ENCODE peak calls at places on chromosomes 7 and 10, in four cellular contexts. Z is HCT116; W is kidney; R is CD8-positive, alpha-beta T cell. U is an unnamed sample.

GRCh38 chr7:78194609-78195008 is 396.0 kb downstream of the PHTF2 start:
- DNase-seq in Z (no peak), W (no peak), R (no peak), U (no peak)

GRCh38 chr7:54904130-54904529 is 114.7 kb upstream of the EGFR start:
- DNase-seq in Z (no peak), W (no peak), R (no peak), U (no peak)

GRCh38 chr10:129935861-129936140 is 28.3 kb downstream of the EBF3 start:
- DNase-seq in Z (no peak), W (no peak), R (no peak), U (no peak)

GRCh38 chr10:29811751-29812427 is 177.1 kb upstream of the SVIL start:
- DNase-seq in Z (no peak), W (no peak), R (no peak), U (peak)

GRCh38 chr10:77082601-77083252 is 554.9 kb downstream of the KCNMA1 start:
- DNase-seq in Z (no peak), W (no peak), R (no peak), U (no peak)

GRCh38 chr7:84701524-84702306 is 485.1 kb downstream of the SEMA3D start:
- DNase-seq in Z (peak), W (no peak), R (no peak), U (no peak)

GRCh38 chr7:112173214-112173905 is 32.8 kb downstream of the DOCK4 start:
- DNase-seq in Z (no peak), W (no peak), R (no peak), U (no peak)

GRCh38 chr7:72925546-72926120 is 738 bp downstream of the POM121 start:
- DNase-seq in Z (no peak), W (no peak), R (no peak), U (peak)

GRCh38 chr7:151782598-151783448 is 94.1 kb downstream of the PRKAG2 start:
- DNase-seq in Z (peak), W (peak), R (peak), U (no peak)

GRCh38 chr10:3807928-3808496 is 23.0 kb upstream of the KLF6 start:
- DNase-seq in Z (no peak), W (peak), R (no peak), U (no peak)

GRCh38 chr7:30470783-30471182 is 7.8 kb downstream of the NOD1 start:
- DNase-seq in Z (no peak), W (no peak), R (no peak), U (no peak)

GRCh38 chr10:45586028-45586824 is 86.3 kb downstream of the ZFAND4 start:
- DNase-seq in Z (no peak), W (no peak), R (no peak), U (no peak)

GRCh38 chr10:43068781-43069515 is 7.9 kb upstream of the RET start:
- DNase-seq in Z (no peak), W (peak), R (no peak), U (no peak)

GRCh38 chr10:100579261-100579660 is 43.5 kb downstream of the HIF1AN start:
- DNase-seq in Z (no peak), W (no peak), R (no peak), U (no peak)

GRCh38 chr10:127338391-127339108 is 142.2 kb upstream of the INSYN2A start:
- DNase-seq in Z (no peak), W (no peak), R (no peak), U (no peak)

GRCh38 chr7:151795168-151795754 is 81.7 kb downstream of the PRKAG2 start:
- DNase-seq in Z (no peak), W (peak), R (peak), U (peak)

DNA sequence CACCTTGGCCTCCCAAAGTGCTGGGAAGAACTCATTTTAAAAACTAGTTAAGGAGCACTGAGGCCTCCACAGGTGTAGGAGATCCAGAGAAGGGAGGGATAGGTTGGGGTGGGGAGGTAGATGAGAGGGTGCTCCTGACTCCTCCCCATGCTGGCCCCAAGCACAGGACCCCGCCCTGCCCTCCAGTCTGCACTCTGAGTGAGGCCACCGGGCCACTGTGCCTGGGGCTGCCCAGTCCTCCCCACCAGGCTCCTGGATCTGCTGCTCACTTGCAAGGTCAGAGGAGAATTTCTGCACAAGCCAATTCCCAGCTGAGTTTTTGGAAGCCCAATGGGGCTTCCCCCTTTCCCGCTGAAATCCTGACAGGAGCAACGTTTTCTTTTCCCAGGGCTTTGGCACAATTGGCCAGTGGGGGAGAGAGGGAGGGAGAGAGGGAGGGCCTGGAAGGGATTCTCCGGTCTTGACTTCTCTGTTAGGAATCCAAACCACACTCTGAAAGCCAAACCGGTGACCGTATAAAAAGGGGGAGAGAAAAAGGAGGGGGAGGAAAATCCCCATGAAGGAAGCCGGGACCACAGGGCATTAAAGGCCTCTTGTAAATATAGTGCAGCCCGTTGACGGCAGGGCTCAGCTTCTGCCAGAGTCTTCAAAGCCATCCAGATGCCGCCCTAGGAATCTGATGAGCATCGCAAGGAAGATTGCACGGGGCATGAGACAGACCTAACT is 116.2 kb downstream of the SH3PXD2A start:
- DNase-seq in Z (no peak), W (no peak), R (no peak), U (no peak)
- H3K4me3 ChIP-seq in Z (no peak), W (no peak), R (no peak), U (no peak)

GRCh38 chr10:96304241-96304640 is at the start of gene DNTT:
- DNase-seq in Z (no peak), W (no peak), R (no peak), U (peak)
- H3K4me3 ChIP-seq in Z (no peak), W (no peak), R (no peak), U (peak)

DNA sequence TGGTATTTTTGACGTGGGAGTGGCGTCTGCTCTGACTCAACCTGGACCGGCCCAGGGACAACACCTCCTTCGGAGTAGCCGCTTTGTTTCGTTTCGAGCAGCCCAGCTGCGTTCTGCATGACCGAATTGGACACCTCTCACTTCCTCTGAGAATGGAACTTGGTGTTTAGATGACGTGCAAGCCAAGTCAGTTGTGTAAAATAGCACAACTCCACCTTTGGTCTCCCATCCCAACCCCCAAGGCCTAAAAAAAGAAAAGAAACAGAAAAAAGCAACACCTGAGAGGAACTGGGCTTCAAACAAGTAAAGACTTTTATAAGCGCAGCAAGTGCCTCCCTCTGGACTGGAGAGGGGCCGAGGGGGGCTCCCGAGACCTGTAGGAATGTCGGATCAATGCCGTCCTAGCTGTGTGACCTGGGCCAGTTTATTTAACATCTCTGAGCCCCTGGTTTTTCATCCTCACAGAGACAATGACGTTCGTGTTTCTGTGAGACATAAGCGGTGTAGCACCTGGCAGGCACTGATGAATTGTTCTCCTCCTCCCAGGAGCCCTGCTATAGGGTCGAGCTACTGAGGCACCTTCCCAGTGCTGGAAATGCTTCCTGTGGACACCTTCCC is 52.0 kb upstream of the SMNDC1 start:
- DNase-seq in Z (peak), W (peak), R (peak), U (no peak)
- H3K4me3 ChIP-seq in Z (peak), W (no peak), R (no peak), U (no peak)

GRCh38 chr10:132468651-132469050 is 68.9 kb upstream of the INPP5A start:
- DNase-seq in Z (no peak), W (peak), R (no peak), U (no peak)

GRCh38 chr10:132466520-132467463 is 69.8 kb downstream of the PWWP2B start:
- DNase-seq in Z (no peak), W (peak), R (no peak), U (no peak)

GRCh38 chr10:132469197-132469942 is 68.2 kb upstream of the INPP5A start:
- DNase-seq in Z (no peak), W (peak), R (no peak), U (no peak)

GRCh38 chr10:132467464-132468149 is 70.0 kb upstream of the INPP5A start:
- DNase-seq in Z (no peak), W (peak), R (no peak), U (no peak)

DNA sequence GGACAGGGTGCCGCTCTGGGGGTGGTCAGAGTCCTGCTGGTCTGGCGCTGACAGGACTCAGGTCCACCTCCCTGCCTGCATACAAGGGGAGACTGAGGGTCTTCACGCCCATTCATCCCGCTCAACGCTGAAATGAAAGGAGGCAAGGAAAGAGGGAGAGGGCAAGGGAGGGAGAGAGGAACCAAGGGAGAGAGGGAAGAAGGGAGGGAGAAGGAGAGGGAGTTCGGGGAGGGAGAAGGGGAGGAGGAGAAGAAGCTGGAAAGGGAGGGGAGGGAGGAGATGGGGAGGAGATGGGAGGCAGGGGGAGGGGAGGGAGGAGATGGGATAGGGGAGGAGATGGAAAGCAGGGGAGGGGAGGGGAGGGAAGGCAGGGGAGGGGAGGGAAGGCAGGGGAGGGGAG is 69.4 kb upstream of the INPP5A start:
- DNase-seq in Z (no peak), W (no peak), R (no peak), U (no peak)
- H3K4me3 ChIP-seq in Z (no peak), W (no peak), R (no peak), U (no peak)

GRCh38 chr7:26191974-26192479 is 8.5 kb downstream of the HNRNPA2B1 start:
- DNase-seq in Z (no peak), W (no peak), R (no peak), U (no peak)
- H3K4me3 ChIP-seq in Z (no peak), W (no peak), R (no peak), U (no peak)

GRCh38 chr10:97407211-97407951 is 6.2 kb upstream of the RRP12 start:
- DNase-seq in Z (peak), W (no peak), R (peak), U (peak)
- H3K4me3 ChIP-seq in Z (peak), W (no peak), R (no peak), U (peak)

DNA sequence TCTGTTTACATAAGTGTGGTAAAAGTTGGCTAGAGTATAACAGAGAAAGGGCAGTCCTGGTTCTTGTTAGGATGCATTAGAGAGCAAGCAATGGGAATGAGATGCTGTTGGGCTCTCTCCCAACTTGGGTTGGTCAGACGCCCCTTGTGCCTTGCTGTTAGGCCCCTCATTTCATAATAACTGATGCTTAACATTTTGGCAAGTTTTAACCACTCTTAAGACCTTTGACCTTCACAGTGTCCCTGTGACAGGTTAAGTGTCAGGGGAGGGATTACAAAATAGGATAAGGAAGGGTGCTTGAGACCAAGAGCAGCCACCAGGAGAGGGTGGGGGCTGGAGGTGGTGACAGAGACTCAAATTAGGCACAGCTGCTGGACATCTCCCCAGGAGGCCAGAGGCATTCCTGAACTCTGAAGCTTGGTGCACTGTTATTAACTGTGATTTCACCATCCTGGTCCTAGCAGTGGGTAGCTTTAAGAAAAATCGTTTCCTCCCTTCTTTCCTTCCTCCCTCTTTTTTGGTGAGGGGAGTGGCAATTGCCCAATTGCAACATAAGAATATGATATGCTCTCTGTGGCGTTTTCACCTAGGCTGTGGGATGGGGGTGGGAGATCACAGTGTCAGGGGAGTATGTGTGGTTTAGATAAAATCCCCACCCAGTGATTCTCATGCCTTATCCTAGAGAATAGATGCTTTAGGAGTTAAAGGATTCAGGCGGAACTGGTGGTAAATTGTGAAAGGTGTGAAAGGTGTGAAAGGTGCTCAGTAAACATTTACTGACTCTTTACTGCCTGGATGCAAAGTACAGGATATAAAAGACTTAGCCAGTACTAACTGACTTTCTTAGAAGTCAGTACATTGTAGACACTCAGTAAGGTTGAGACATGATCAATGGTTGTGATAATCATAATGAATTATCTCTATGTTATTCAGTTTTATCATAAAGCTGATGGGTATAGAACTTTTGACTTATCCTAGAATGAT is 270.5 kb downstream of the BICC1 start:
- DNase-seq in Z (no peak), W (peak), R (no peak), U (no peak)
- H3K4me3 ChIP-seq in Z (no peak), W (no peak), R (no peak), U (no peak)

U was measured in Jurkat, Clone E6-1.